ENCODE peak calls at places on chromosome 13, in four cellular contexts. Z is tibial artery, M is EH, X is Karpas-422. T is an unnamed sample.

GRCh38 chr13:46648166-46648607 is 95.2 kb downstream of the LRCH1 start:
- DNase-seq in Z (no peak), M (peak; percentile 29), X (no peak), T (no peak)

GRCh38 chr13:91269237-91269636 is 78.2 kb upstream of the MIR17HG start:
- DNase-seq in Z (no peak), M (no peak), X (no peak), T (no peak)

GRCh38 chr13:77745784-77746183 is 48.3 kb downstream of the SLAIN1 start:
- DNase-seq in Z (no peak), M (no peak), X (no peak), T (no peak)

GRCh38 chr13:25375727-25376358 is 4.1 kb downstream of the ATP8A2 start:
- DNase-seq in Z (no peak), M (peak; percentile 45), X (peak; percentile 81), T (no peak)

GRCh38 chr13:53242015-53242414 is 213.4 kb downstream of the OLFM4 start:
- DNase-seq in Z (no peak), M (no peak), X (no peak), T (no peak)

GRCh38 chr13:74026753-74027152 is 107.5 kb downstream of the KLF12 start:
- DNase-seq in Z (no peak), M (peak; percentile 29), X (peak; percentile 88), T (peak; percentile 33)

GRCh38 chr13:30394798-30395191 is 27.5 kb upstream of the UBE2L5 start:
- DNase-seq in Z (no peak), M (no peak), X (peak; percentile 64), T (no peak)

GRCh38 chr13:66402071-66402470 is 828.1 kb downstream of the PCDH9 start:
- DNase-seq in Z (no peak), M (no peak), X (no peak), T (no peak)

GRCh38 chr13:104782741-104783140 is 1716.5 kb upstream of the SLC10A2 start:
- DNase-seq in Z (no peak), M (no peak), X (no peak), T (no peak)

GRCh38 chr13:104460553-104460952 is 1394.3 kb upstream of the SLC10A2 start:
- DNase-seq in Z (no peak), M (no peak), X (no peak), T (no peak)

GRCh38 chr13:111900390-111901180 is 166.4 kb upstream of the SOX1 start:
- DNase-seq in Z (no peak), M (no peak), X (no peak), T (no peak)

GRCh38 chr13:113951246-113951999 is 22.5 kb downstream of the C13orf46 start:
- DNase-seq in Z (peak; percentile 84), M (peak; percentile 83), X (peak; percentile 88), T (peak; percentile 46)

GRCh38 chr13:31824705-31825512 is 85.6 kb downstream of the RXFP2 start:
- DNase-seq in Z (no peak), M (peak; percentile 49), X (no peak), T (no peak)

GRCh38 chr13:28655566-28655965 is 3.4 kb upstream of the POMP start:
- DNase-seq in Z (no peak), M (peak; percentile 83), X (no peak), T (no peak)

GRCh38 chr13:78562237-78562889 is 41.0 kb downstream of the POU4F1 start:
- DNase-seq in Z (no peak), M (no peak), X (no peak), T (no peak)

GRCh38 chr13:114112231-114112825 is 20.1 kb downstream of the RASA3 start:
- DNase-seq in Z (peak; percentile 12), M (no peak), X (no peak), T (no peak)

GRCh38 chr13:63636231-63636993 is 2220.8 kb upstream of the PCDH20 start:
- DNase-seq in Z (no peak), M (no peak), X (peak; percentile 47), T (no peak)

GRCh38 chr13:50033696-50034095 is 18.5 kb downstream of the KCNRG start:
- DNase-seq in Z (no peak), M (peak; percentile 53), X (no peak), T (no peak)

GRCh38 chr13:100130092-100130491 is 41.2 kb downstream of the PCCA start:
- DNase-seq in Z (no peak), M (peak; percentile 31), X (no peak), T (no peak)

GRCh38 chr13:22081430-22081829 is 410.6 kb downstream of the FGF9 start:
- DNase-seq in Z (no peak), M (no peak), X (no peak), T (no peak)

GRCh38 chr13:114076329-114076761 is 56.1 kb downstream of the RASA3 start:
- DNase-seq in Z (no peak), M (no peak), X (no peak), T (no peak)

GRCh38 chr13:65217459-65217858 is 2012.7 kb downstream of the PCDH9 start:
- DNase-seq in Z (no peak), M (no peak), X (no peak), T (no peak)

GRCh38 chr13:103012611-103013010 is 53.6 kb downstream of the SLC10A2 start:
- DNase-seq in Z (no peak), M (no peak), X (no peak), T (no peak)

GRCh38 chr13:27476943-27477681 is 26.7 kb upstream of the MTIF3 start:
- DNase-seq in Z (no peak), M (peak; percentile 11), X (peak; percentile 93), T (no peak)

GRCh38 chr13:113184568-113185440 is 23.7 kb downstream of the PCID2 start:
- DNase-seq in Z (no peak), M (no peak), X (no peak), T (no peak)

GRCh38 chr13:76823969-76824368 is 62.2 kb downstream of the KCTD12 start:
- DNase-seq in Z (no peak), M (no peak), X (peak; percentile 54), T (no peak)

GRCh38 chr13:33182729-33183128 is 102.8 kb downstream of the STARD13 start:
- DNase-seq in Z (no peak), M (no peak), X (no peak), T (no peak)

GRCh38 chr13:102870677-102871415 is 25.0 kb downstream of the ERCC5 start:
- DNase-seq in Z (no peak), M (peak; percentile 73), X (peak; percentile 85), T (peak; percentile 29)

GRCh38 chr13:113546571-113547247 is 37.8 kb upstream of the TFDP1 start:
- DNase-seq in Z (peak; percentile 36), M (no peak), X (no peak), T (no peak)

GRCh38 chr13:48006396-48006795 is 5.3 kb upstream of the SUCLA2 start:
- DNase-seq in Z (no peak), M (peak; percentile 5), X (no peak), T (no peak)

GRCh38 chr13:97278395-97279078 is 56.4 kb downstream of the MBNL2 start:
- DNase-seq in Z (no peak), M (no peak), X (no peak), T (no peak)